ENCODE peak calls at places on chromosomes 6 and 20, in five cellular contexts. H is epithelial cell of esophagus; Q is GM19239; N is effector memory CD8-positive, alpha-beta T cell; W is astrocyte of the cerebellum. M is an unnamed sample.

GRCh38 chr20:50163570-50164317 is 10.2 kb upstream of the PEDS1 start:
- DNase-seq in W (no peak), Q (no peak), H (peak), N (no peak), M (no peak)

GRCh38 chr6:114342826-114343781 is at the start of gene HS3ST5:
- DNase-seq in H (peak), Q (no peak), W (peak), N (no peak), M (no peak)

GRCh38 chr20:59165794-59166709 is 2.4 kb downstream of the ZNF831 start:
- DNase-seq in Q (no peak), W (no peak), H (no peak), N (no peak), M (no peak)

GRCh38 chr6:119895626-119896025 is 546.1 kb upstream of the MAN1A1 start:
- DNase-seq in W (no peak), H (peak), N (no peak), Q (no peak), M (no peak)

GRCh38 chr6:108082539-108082938 is 8.0 kb upstream of the OSTM1 start:
- DNase-seq in Q (no peak), W (no peak), H (no peak), N (no peak), M (no peak)

GRCh38 chr6:68691120-68691519 is 56.0 kb downstream of the ADGRB3 start:
- DNase-seq in W (no peak), Q (no peak), N (no peak), H (no peak), M (no peak)

GRCh38 chr20:10919549-10920140 is 245.8 kb upstream of the JAG1 start:
- DNase-seq in Q (no peak), H (peak), W (no peak), N (no peak), M (no peak)

GRCh38 chr20:17859002-17859615 is 109.5 kb downstream of the SNX5 start:
- DNase-seq in N (no peak), W (no peak), H (no peak), Q (peak), M (no peak)

GRCh38 chr6:115582386-115582785 is 478.3 kb downstream of the FRK start:
- DNase-seq in N (no peak), Q (no peak), W (no peak), H (no peak), M (no peak)

GRCh38 chr20:5766085-5766764 is 16.0 kb downstream of the SHLD1 start:
- DNase-seq in H (no peak), N (no peak), Q (no peak), W (no peak), M (no peak)

GRCh38 chr6:124812067-124812466 is 150.2 kb upstream of the RNF217 start:
- DNase-seq in N (no peak), Q (no peak), H (no peak), W (no peak), M (no peak)

GRCh38 chr6:37473364-37474095 is 26.2 kb downstream of the CCDC167 start:
- DNase-seq in Q (no peak), H (peak), N (no peak), W (no peak), M (no peak)

GRCh38 chr6:86306210-86306609 is 631.1 kb upstream of the HTR1E start:
- DNase-seq in Q (no peak), H (no peak), N (no peak), W (no peak), M (no peak)

GRCh38 chr6:25927721-25928359 is 2.7 kb downstream of the SLC17A2 start:
- DNase-seq in W (peak), N (no peak), Q (no peak), H (no peak), M (no peak)

GRCh38 chr20:542777-543368 is 717 bp downstream of the CSNK2A1 start:
- DNase-seq in W (no peak), H (no peak), Q (peak), N (peak), M (no peak)

GRCh38 chr20:10699941-10700340 is 26.1 kb upstream of the JAG1 start:
- DNase-seq in H (no peak), N (no peak), Q (no peak), W (no peak), M (no peak)

GRCh38 chr6:119147101-119148053 is 68.9 kb upstream of the FAM184A start:
- DNase-seq in H (peak), N (no peak), Q (peak), W (peak), M (peak)

GRCh38 chr6:154683756-154684523 is 49.3 kb upstream of the SCAF8 start:
- DNase-seq in Q (peak), N (no peak), W (peak), H (peak), M (peak)

GRCh38 chr6:123855493-123855892 is 51.8 kb downstream of the NKAIN2 start:
- DNase-seq in W (no peak), H (no peak), N (no peak), Q (no peak), M (no peak)

GRCh38 chr6:108951351-108951953 is 103.2 kb downstream of the ARMC2 start:
- DNase-seq in Q (no peak), W (no peak), N (no peak), H (peak), M (no peak)

GRCh38 chr6:25987845-25988244 is 25.2 kb downstream of the TRIM38 start:
- DNase-seq in W (no peak), Q (no peak), N (no peak), H (no peak), M (no peak)

GRCh38 chr20:58852559-58853271 is at the start of gene GNAS:
- DNase-seq in N (peak), W (peak), H (peak), Q (peak), M (no peak)

GRCh38 chr6:137094411-137095008 is 49.7 kb upstream of the IL20RA start:
- DNase-seq in H (peak), W (peak), Q (no peak), N (peak), M (peak)

GRCh38 chr6:48087448-48087847 is 23.5 kb downstream of the PTCHD4 start:
- DNase-seq in W (no peak), N (no peak), H (peak), Q (no peak), M (no peak)

GRCh38 chr20:61525781-61526431 is 273.8 kb downstream of the CDH4 start:
- DNase-seq in N (no peak), H (no peak), Q (no peak), W (no peak), M (no peak)

M was measured in kidney epithelial cell.